ENCODE peak calls at places on chromosomes 13 and 19, in four cellular contexts. One of them, this sample, is unnamed.
A peak's percentile ranks its signal among the peaks of the same experiment; 100 is the strongest.

GRCh38 chr13:30165791-30166190 is 141.6 kb downstream of the KATNAL1 start:
- DNase-seq in mesenchymal stem cell: no peak
- DNase-seq in trophoblast cell: no peak
- DNase-seq in H9: no peak
- DNase-seq in this sample: peak; percentile 15

GRCh38 chr19:34188388-34188787 is 16.1 kb downstream of the LSM14A start:
- DNase-seq in mesenchymal stem cell: peak; percentile 53
- DNase-seq in trophoblast cell: peak; percentile 65
- DNase-seq in H9: no peak
- DNase-seq in this sample: no peak

GRCh38 chr13:60583196-60583908 is 186.3 kb downstream of the TDRD3 start:
- DNase-seq in mesenchymal stem cell: no peak
- DNase-seq in trophoblast cell: no peak
- DNase-seq in H9: peak; percentile 77
- DNase-seq in this sample: no peak

GRCh38 chr19:6278740-6279619 is 795 bp downstream of the MLLT1 start:
- DNase-seq in mesenchymal stem cell: peak; percentile 9
- DNase-seq in trophoblast cell: peak; percentile 10
- DNase-seq in H9: no peak
- DNase-seq in this sample: no peak

GRCh38 chr13:39415003-39415402 is 188.0 kb downstream of the LHFPL6 start:
- DNase-seq in mesenchymal stem cell: no peak
- DNase-seq in trophoblast cell: no peak
- DNase-seq in H9: no peak
- DNase-seq in this sample: no peak

GRCh38 chr13:28854657-28855056 is 34.5 kb downstream of the MTUS2 start:
- DNase-seq in mesenchymal stem cell: no peak
- DNase-seq in trophoblast cell: no peak
- DNase-seq in H9: peak; percentile 48
- DNase-seq in this sample: no peak

GRCh38 chr13:76641056-76641455 is 245.1 kb downstream of the KCTD12 start:
- DNase-seq in mesenchymal stem cell: no peak
- DNase-seq in trophoblast cell: no peak
- DNase-seq in H9: no peak
- DNase-seq in this sample: no peak

GRCh38 chr13:102597029-102598015 is 536 bp downstream of the TPP2 start:
- DNase-seq in mesenchymal stem cell: peak; percentile 59
- DNase-seq in trophoblast cell: peak; percentile 24
- DNase-seq in H9: no peak
- DNase-seq in this sample: peak; percentile 9

GRCh38 chr13:45238945-45239795 is 38.3 kb upstream of the KCTD4 start:
- DNase-seq in mesenchymal stem cell: no peak
- DNase-seq in trophoblast cell: peak; percentile 93
- DNase-seq in H9: no peak
- DNase-seq in this sample: no peak

GRCh38 chr13:78599911-78600310 is 3.4 kb downstream of the POU4F1 start:
- DNase-seq in mesenchymal stem cell: no peak
- DNase-seq in trophoblast cell: no peak
- DNase-seq in H9: no peak
- DNase-seq in this sample: peak; percentile 24

GRCh38 chr13:91247768-91248167 is 99.7 kb upstream of the MIR17HG start:
- DNase-seq in mesenchymal stem cell: peak; percentile 19
- DNase-seq in trophoblast cell: peak; percentile 60
- DNase-seq in H9: no peak
- DNase-seq in this sample: peak; percentile 6

GRCh38 chr13:79392882-79393563 is 13.0 kb downstream of the RBM26 start:
- DNase-seq in mesenchymal stem cell: peak; percentile 70
- DNase-seq in trophoblast cell: no peak
- DNase-seq in H9: no peak
- DNase-seq in this sample: no peak

GRCh38 chr19:801030-801860 is 4.0 kb downstream of the PTBP1 start:
- DNase-seq in mesenchymal stem cell: no peak
- DNase-seq in trophoblast cell: peak; percentile 9
- DNase-seq in H9: no peak
- DNase-seq in this sample: no peak

GRCh38 chr19:43789029-43789428 is 8.3 kb upstream of the KCNN4 start:
- DNase-seq in mesenchymal stem cell: peak; percentile 60
- DNase-seq in trophoblast cell: peak; percentile 61
- DNase-seq in H9: no peak
- DNase-seq in this sample: peak; percentile 49

GRCh38 chr13:113812140-113813036 is 51.5 kb downstream of the GAS6 start:
- DNase-seq in mesenchymal stem cell: no peak
- DNase-seq in trophoblast cell: no peak
- DNase-seq in H9: no peak
- DNase-seq in this sample: no peak

DNA sequence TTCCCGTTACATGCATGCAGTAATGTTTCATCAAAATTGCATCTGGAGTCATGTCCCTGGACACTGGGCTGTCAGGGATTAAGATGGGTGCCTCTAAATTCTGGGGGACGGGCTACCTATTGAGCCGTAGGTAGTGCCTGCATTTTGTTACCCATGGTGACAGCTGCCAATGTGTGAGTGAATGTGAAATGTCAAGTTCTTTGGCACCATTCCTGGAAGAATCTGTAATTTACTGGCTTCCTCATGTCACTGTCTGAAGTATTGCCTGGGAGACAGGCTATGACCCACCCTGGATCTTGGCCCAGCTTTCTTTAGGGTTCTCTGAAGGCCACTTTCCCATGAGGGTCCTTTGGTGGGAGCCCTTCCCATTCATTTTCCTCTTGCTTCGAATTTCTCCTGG is 266.1 kb downstream of the TSHZ3 start:
- DNase-seq in mesenchymal stem cell: no peak
- DNase-seq in trophoblast cell: no peak
- DNase-seq in H9: no peak
- DNase-seq in this sample: no peak
- H2BK12ac ChIP-seq in mesenchymal stem cell: no peak overlapping the region
- H2BK12ac ChIP-seq in trophoblast cell: no peak overlapping the region
- H2BK12ac ChIP-seq in H9: no peak overlapping the region
- H2BK12ac ChIP-seq in this sample: no peak overlapping the region

GRCh38 chr19:37990362-37990761 is 83.4 kb downstream of the SIPA1L3 start:
- DNase-seq in mesenchymal stem cell: no peak
- DNase-seq in trophoblast cell: peak; percentile 73
- DNase-seq in H9: peak; percentile 55
- DNase-seq in this sample: no peak
- H2BK12ac ChIP-seq in mesenchymal stem cell: no peak overlapping the region
- H2BK12ac ChIP-seq in trophoblast cell: peak overlapping the region; percentile 24
- H2BK12ac ChIP-seq in H9: peak overlapping the region; percentile 78
- H2BK12ac ChIP-seq in this sample: no peak overlapping the region

DNA sequence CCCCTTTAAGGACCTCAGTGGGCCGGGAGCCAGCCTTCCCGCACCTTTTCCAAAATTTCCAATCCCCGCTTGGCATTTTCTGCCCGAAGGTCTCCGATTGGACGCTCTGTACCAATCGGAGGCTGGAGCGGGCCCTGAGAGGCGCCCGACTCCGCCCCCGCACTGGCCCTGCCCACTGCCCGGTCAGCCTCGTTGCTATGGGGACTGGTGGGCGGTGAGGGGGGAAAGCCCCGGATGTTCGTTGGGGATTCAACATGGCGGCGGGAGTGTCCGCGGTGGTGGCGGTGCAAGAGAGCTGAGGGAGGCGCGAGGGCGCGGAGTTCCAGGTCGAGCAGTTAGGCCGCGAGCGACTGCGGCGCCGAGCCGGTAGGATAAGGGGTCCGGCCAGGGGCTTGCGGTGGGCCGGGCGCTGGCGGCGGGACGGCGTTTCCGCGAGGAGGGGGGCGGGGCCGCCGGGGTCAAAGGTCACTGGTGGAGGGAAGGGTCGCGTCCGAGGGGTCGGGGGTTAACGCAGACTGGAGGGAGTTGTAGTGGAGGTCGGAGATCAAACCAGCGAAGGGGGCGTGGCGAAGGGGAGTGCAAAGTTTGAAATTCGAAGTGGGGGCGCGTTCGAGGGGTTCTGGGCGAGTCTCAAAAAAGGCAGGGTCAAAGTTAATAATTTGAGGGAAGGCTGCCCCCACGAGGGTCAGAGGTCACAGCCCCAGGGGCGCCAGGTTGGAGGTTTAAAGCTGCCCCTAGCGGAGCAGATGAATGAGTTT is at the start of gene PAK4:
- DNase-seq in mesenchymal stem cell: peak; percentile 97
- DNase-seq in trophoblast cell: peak; percentile 99
- DNase-seq in H9: peak; percentile 98
- DNase-seq in this sample: peak; percentile 98
- H2BK12ac ChIP-seq in mesenchymal stem cell: no peak within 1 kb of the TSS
- H2BK12ac ChIP-seq in trophoblast cell: peak within 1 kb of the TSS; percentile 48
- H2BK12ac ChIP-seq in H9: no peak within 1 kb of the TSS
- H2BK12ac ChIP-seq in this sample: no peak within 1 kb of the TSS

GRCh38 chr13:36758345-36758744 is 60.7 kb upstream of the RFXAP start:
- DNase-seq in mesenchymal stem cell: no peak
- DNase-seq in trophoblast cell: no peak
- DNase-seq in H9: no peak
- DNase-seq in this sample: no peak
- H2BK12ac ChIP-seq in mesenchymal stem cell: no peak overlapping the region
- H2BK12ac ChIP-seq in trophoblast cell: no peak overlapping the region
- H2BK12ac ChIP-seq in H9: no peak overlapping the region
- H2BK12ac ChIP-seq in this sample: no peak overlapping the region

GRCh38 chr13:109517516-109517915 is 268.9 kb downstream of the IRS2 start:
- DNase-seq in mesenchymal stem cell: peak; percentile 12
- DNase-seq in trophoblast cell: no peak
- DNase-seq in H9: no peak
- DNase-seq in this sample: no peak

GRCh38 chr13:109521719-109522118 is 264.7 kb downstream of the IRS2 start:
- DNase-seq in mesenchymal stem cell: no peak
- DNase-seq in trophoblast cell: no peak
- DNase-seq in H9: no peak
- DNase-seq in this sample: no peak

DNA sequence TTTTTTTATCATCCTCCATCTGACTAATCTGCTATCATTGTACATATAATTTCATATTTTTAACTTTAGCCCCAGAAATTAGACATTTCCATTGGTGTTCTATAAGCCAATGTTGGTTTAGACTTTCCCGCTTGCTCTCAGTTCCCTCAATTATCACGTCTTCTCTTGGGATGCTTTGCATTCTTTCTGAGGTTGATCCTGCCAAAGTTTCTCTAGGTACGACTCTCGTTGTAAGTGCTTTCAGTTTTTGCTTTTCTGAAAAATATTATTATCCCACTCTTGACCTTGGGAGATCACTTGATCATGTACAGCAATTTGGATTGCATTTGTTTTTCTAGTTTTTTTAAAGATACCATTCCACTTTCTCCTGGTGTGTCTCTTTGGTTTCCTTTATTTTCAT is 270.2 kb downstream of the IRS2 start:
- DNase-seq in mesenchymal stem cell: no peak
- DNase-seq in trophoblast cell: peak; percentile 18
- DNase-seq in H9: no peak
- DNase-seq in this sample: no peak
- H2BK12ac ChIP-seq in mesenchymal stem cell: no peak overlapping the region
- H2BK12ac ChIP-seq in trophoblast cell: no peak overlapping the region
- H2BK12ac ChIP-seq in H9: no peak overlapping the region
- H2BK12ac ChIP-seq in this sample: no peak overlapping the region

GRCh38 chr19:15280915-15281683 is 48.9 kb upstream of the EPHX3 start:
- DNase-seq in mesenchymal stem cell: peak; percentile 88
- DNase-seq in trophoblast cell: peak; percentile 99
- DNase-seq in H9: no peak
- DNase-seq in this sample: peak; percentile 81
- H2BK12ac ChIP-seq in mesenchymal stem cell: no peak overlapping the region
- H2BK12ac ChIP-seq in trophoblast cell: no peak overlapping the region
- H2BK12ac ChIP-seq in H9: no peak overlapping the region
- H2BK12ac ChIP-seq in this sample: no peak overlapping the region

DNA sequence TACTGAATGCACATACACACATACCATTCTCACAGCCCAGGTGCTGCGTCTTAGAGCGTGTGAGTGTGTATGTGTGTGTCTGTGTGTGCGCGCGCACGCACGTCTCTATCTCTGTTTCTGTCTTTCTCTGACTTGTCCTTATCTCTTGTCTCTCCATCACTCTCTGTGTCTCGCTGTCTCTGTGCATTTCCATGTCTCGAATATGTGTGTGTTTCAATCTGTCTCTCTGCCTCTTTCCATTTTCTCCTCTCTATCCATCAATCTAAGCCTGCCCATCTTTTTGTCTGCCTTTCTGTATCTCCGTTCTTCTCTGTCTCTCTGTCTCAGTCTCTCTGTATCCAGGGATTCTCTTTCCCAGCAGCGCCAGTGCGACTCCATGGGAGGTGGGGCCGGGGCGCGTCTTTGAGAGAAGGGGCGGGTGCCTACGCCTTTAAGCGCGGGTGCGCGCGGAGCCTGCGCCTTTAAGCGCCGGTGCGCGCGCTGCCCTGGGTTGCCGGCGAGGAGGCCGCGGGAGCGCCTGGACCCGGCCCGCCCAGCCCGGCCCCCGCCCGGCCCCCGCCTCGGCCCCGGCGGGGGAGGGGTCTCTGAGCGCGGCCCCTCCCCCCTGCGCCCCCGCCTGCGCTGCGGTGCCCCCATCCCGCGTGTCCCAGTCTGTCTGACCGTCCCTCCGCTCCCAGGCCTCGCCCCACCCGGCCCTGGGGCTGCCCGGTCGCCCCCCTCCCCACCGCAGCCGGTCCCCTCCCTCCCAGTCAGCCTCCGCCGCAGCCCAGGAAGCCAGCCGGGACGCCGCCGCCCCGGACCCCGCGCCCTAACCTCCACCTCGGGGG is at the start of gene LRFN3:
- DNase-seq in mesenchymal stem cell: peak; percentile 75
- DNase-seq in trophoblast cell: peak; percentile 72
- DNase-seq in H9: peak; percentile 77
- DNase-seq in this sample: peak; percentile 68
- H2BK12ac ChIP-seq in mesenchymal stem cell: no peak within 1 kb of the TSS
- H2BK12ac ChIP-seq in trophoblast cell: no peak within 1 kb of the TSS
- H2BK12ac ChIP-seq in H9: no peak within 1 kb of the TSS
- H2BK12ac ChIP-seq in this sample: peak within 1 kb of the TSS; percentile 53

GRCh38 chr13:23453132-23453531 is 19.6 kb upstream of the SACS start:
- DNase-seq in mesenchymal stem cell: no peak
- DNase-seq in trophoblast cell: no peak
- DNase-seq in H9: no peak
- DNase-seq in this sample: no peak
- H2BK12ac ChIP-seq in mesenchymal stem cell: no peak overlapping the region
- H2BK12ac ChIP-seq in trophoblast cell: no peak overlapping the region
- H2BK12ac ChIP-seq in H9: no peak overlapping the region
- H2BK12ac ChIP-seq in this sample: no peak overlapping the region

DNA sequence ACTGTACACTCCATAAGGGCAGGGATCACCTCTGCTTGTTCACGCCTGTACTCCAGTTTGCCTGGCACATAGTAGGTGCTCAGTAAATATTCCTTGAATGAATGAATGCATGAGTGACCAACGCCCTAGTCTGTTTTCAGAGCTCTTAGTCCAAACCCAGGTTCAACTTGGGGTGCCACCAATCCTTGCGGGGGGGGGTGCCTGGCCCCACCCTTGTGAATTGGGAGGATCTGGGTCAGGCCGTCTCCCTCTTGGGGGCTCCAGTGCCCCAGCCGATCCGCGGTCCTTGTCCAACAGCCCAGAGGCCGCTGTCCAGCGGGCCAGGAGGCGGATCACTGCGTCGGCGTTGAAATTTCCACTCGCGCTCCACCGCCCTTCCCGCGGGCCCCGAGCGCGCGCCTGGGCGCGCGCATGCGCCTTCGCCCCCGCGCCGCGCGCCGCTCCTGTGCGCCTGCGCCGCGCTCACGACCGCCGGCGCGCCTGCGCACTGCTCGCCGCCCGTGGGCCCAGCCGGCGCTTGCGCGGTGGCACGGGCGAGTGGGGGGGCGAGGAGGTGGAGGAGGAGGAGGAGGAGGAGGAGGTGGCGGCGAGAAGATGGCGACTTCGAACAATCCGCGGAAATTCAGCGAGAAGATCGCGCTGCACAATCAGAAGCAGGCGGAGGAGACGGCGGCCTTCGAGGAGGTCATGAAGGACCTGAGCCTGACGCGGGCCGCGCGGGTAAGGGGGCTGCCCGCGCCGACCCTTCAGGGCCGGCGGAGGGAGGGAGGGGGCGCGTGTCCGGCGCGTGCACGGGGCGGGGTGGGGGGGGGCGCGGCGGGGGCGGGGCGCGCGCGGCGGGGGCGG is at the start of gene CRTC1:
- DNase-seq in mesenchymal stem cell: peak; percentile 82
- DNase-seq in trophoblast cell: peak; percentile 93
- DNase-seq in H9: peak; percentile 83
- DNase-seq in this sample: peak; percentile 89
- H2BK12ac ChIP-seq in mesenchymal stem cell: peak within 1 kb of the TSS; percentile 88
- H2BK12ac ChIP-seq in trophoblast cell: peak within 1 kb of the TSS; percentile 63
- H2BK12ac ChIP-seq in H9: no peak within 1 kb of the TSS
- H2BK12ac ChIP-seq in this sample: peak within 1 kb of the TSS; percentile 86

GRCh38 chr13:56378566-56378965 is 762.2 kb upstream of the PRR20A start:
- DNase-seq in mesenchymal stem cell: no peak
- DNase-seq in trophoblast cell: no peak
- DNase-seq in H9: no peak
- DNase-seq in this sample: no peak
- H2BK12ac ChIP-seq in mesenchymal stem cell: no peak overlapping the region
- H2BK12ac ChIP-seq in trophoblast cell: no peak overlapping the region
- H2BK12ac ChIP-seq in H9: no peak overlapping the region
- H2BK12ac ChIP-seq in this sample: no peak overlapping the region